ENCODE peak calls at places on chromosomes 3 and 15, in nine cellular contexts. One of them, this sample, is unnamed.

GRCh38 chr3:89697321-89697916 is 590.0 kb downstream of the EPHA3 start:
- DNase-seq in suprapubic skin: no peak
- DNase-seq in AG04450: no peak
- DNase-seq in osteoblast: no peak
- DNase-seq in endodermal cell: no peak
- DNase-seq in vagina: no peak
- DNase-seq in CD4-positive, alpha-beta T cell: no peak
- DNase-seq in cardiac muscle cell: no peak
- DNase-seq in tibial artery: no peak
- DNase-seq in this sample: no peak

GRCh38 chr3:184388164-184388935 is 8.5 kb downstream of the CHRD start:
- DNase-seq in suprapubic skin: no peak
- DNase-seq in AG04450: no peak
- DNase-seq in osteoblast: no peak
- DNase-seq in endodermal cell: no peak
- DNase-seq in vagina: no peak
- DNase-seq in CD4-positive, alpha-beta T cell: no peak
- DNase-seq in cardiac muscle cell: no peak
- DNase-seq in tibial artery: no peak
- DNase-seq in this sample: no peak

GRCh38 chr3:172707967-172708366 is 2.9 kb downstream of the NCEH1 start:
- DNase-seq in suprapubic skin: no peak
- DNase-seq in AG04450: peak; percentile 39
- DNase-seq in osteoblast: peak; percentile 89
- DNase-seq in endodermal cell: no peak
- DNase-seq in vagina: no peak
- DNase-seq in CD4-positive, alpha-beta T cell: no peak
- DNase-seq in cardiac muscle cell: peak; percentile 70
- DNase-seq in tibial artery: no peak
- DNase-seq in this sample: no peak

GRCh38 chr3:127141921-127142730 is 50.8 kb upstream of the PRR23E start:
- DNase-seq in suprapubic skin: peak; percentile 44
- DNase-seq in AG04450: no peak
- DNase-seq in osteoblast: no peak
- DNase-seq in endodermal cell: peak; percentile 67
- DNase-seq in vagina: no peak
- DNase-seq in CD4-positive, alpha-beta T cell: no peak
- DNase-seq in cardiac muscle cell: no peak
- DNase-seq in tibial artery: no peak
- DNase-seq in this sample: no peak

GRCh38 chr3:124250053-124250452 is 258.1 kb upstream of the ROPN1 start:
- DNase-seq in suprapubic skin: no peak
- DNase-seq in AG04450: no peak
- DNase-seq in osteoblast: no peak
- DNase-seq in endodermal cell: no peak
- DNase-seq in vagina: no peak
- DNase-seq in CD4-positive, alpha-beta T cell: no peak
- DNase-seq in cardiac muscle cell: no peak
- DNase-seq in tibial artery: no peak
- DNase-seq in this sample: no peak

GRCh38 chr3:139327861-139328260 is 16.0 kb upstream of the MRPS22 start:
- DNase-seq in suprapubic skin: no peak
- DNase-seq in AG04450: no peak
- DNase-seq in osteoblast: no peak
- DNase-seq in endodermal cell: no peak
- DNase-seq in vagina: no peak
- DNase-seq in CD4-positive, alpha-beta T cell: no peak
- DNase-seq in cardiac muscle cell: no peak
- DNase-seq in tibial artery: no peak
- DNase-seq in this sample: no peak

GRCh38 chr15:59276225-59277178 is 69.9 kb downstream of the LDHAL6B start:
- DNase-seq in suprapubic skin: no peak
- DNase-seq in AG04450: no peak
- DNase-seq in osteoblast: no peak
- DNase-seq in endodermal cell: no peak
- DNase-seq in vagina: no peak
- DNase-seq in CD4-positive, alpha-beta T cell: no peak
- DNase-seq in cardiac muscle cell: no peak
- DNase-seq in tibial artery: no peak
- DNase-seq in this sample: no peak

GRCh38 chr3:195900426-195901355 is 7.7 kb downstream of the TNK2 start:
- DNase-seq in suprapubic skin: peak; percentile 78
- DNase-seq in AG04450: no peak
- DNase-seq in osteoblast: peak; percentile 98
- DNase-seq in endodermal cell: no peak
- DNase-seq in vagina: no peak
- DNase-seq in CD4-positive, alpha-beta T cell: peak; percentile 51
- DNase-seq in cardiac muscle cell: peak; percentile 85
- DNase-seq in tibial artery: peak; percentile 58
- DNase-seq in this sample: no peak

GRCh38 chr3:195870442-195870841 is 37.9 kb downstream of the TNK2 start:
- DNase-seq in suprapubic skin: no peak
- DNase-seq in AG04450: no peak
- DNase-seq in osteoblast: peak; percentile 98
- DNase-seq in endodermal cell: no peak
- DNase-seq in vagina: no peak
- DNase-seq in CD4-positive, alpha-beta T cell: no peak
- DNase-seq in cardiac muscle cell: no peak
- DNase-seq in tibial artery: no peak
- DNase-seq in this sample: no peak

GRCh38 chr3:149992416-149993058 is 21.8 kb upstream of the PFN2 start:
- DNase-seq in suprapubic skin: no peak
- DNase-seq in AG04450: no peak
- DNase-seq in osteoblast: no peak
- DNase-seq in endodermal cell: peak; percentile 58
- DNase-seq in vagina: no peak
- DNase-seq in CD4-positive, alpha-beta T cell: no peak
- DNase-seq in cardiac muscle cell: no peak
- DNase-seq in tibial artery: no peak
- DNase-seq in this sample: no peak

GRCh38 chr15:36501063-36501678 is 78.3 kb upstream of the CDIN1 start:
- DNase-seq in suprapubic skin: no peak
- DNase-seq in AG04450: peak; percentile 33
- DNase-seq in osteoblast: no peak
- DNase-seq in endodermal cell: peak; percentile 69
- DNase-seq in vagina: no peak
- DNase-seq in CD4-positive, alpha-beta T cell: no peak
- DNase-seq in cardiac muscle cell: peak; percentile 85
- DNase-seq in tibial artery: no peak
- DNase-seq in this sample: no peak

GRCh38 chr15:92715753-92716152 is 60.2 kb upstream of the FAM174B start:
- DNase-seq in suprapubic skin: no peak
- DNase-seq in AG04450: no peak
- DNase-seq in osteoblast: no peak
- DNase-seq in endodermal cell: no peak
- DNase-seq in vagina: no peak
- DNase-seq in CD4-positive, alpha-beta T cell: no peak
- DNase-seq in cardiac muscle cell: peak; percentile 75
- DNase-seq in tibial artery: no peak
- DNase-seq in this sample: no peak

GRCh38 chr15:53522878-53523455 is 236.5 kb downstream of the WDR72 start:
- DNase-seq in suprapubic skin: no peak
- DNase-seq in AG04450: no peak
- DNase-seq in osteoblast: no peak
- DNase-seq in endodermal cell: no peak
- DNase-seq in vagina: no peak
- DNase-seq in CD4-positive, alpha-beta T cell: no peak
- DNase-seq in cardiac muscle cell: no peak
- DNase-seq in tibial artery: no peak
- DNase-seq in this sample: no peak

GRCh38 chr15:65374334-65374733 is 3.5 kb downstream of the IGDCC3 start:
- DNase-seq in suprapubic skin: no peak
- DNase-seq in AG04450: no peak
- DNase-seq in osteoblast: no peak
- DNase-seq in endodermal cell: no peak
- DNase-seq in vagina: no peak
- DNase-seq in CD4-positive, alpha-beta T cell: no peak
- DNase-seq in cardiac muscle cell: no peak
- DNase-seq in tibial artery: no peak
- DNase-seq in this sample: no peak

GRCh38 chr3:12253944-12254343 is 34.9 kb upstream of the PPARG start:
- DNase-seq in suprapubic skin: no peak
- DNase-seq in AG04450: no peak
- DNase-seq in osteoblast: no peak
- DNase-seq in endodermal cell: no peak
- DNase-seq in vagina: no peak
- DNase-seq in CD4-positive, alpha-beta T cell: no peak
- DNase-seq in cardiac muscle cell: no peak
- DNase-seq in tibial artery: no peak
- DNase-seq in this sample: no peak

GRCh38 chr3:1346386-1346785 is 253.6 kb downstream of the CNTN6 start:
- DNase-seq in suprapubic skin: no peak
- DNase-seq in AG04450: no peak
- DNase-seq in osteoblast: no peak
- DNase-seq in endodermal cell: no peak
- DNase-seq in vagina: no peak
- DNase-seq in CD4-positive, alpha-beta T cell: no peak
- DNase-seq in cardiac muscle cell: no peak
- DNase-seq in tibial artery: no peak
- DNase-seq in this sample: no peak

GRCh38 chr3:1350885-1351284 is 258.1 kb downstream of the CNTN6 start:
- DNase-seq in suprapubic skin: no peak
- DNase-seq in AG04450: no peak
- DNase-seq in osteoblast: no peak
- DNase-seq in endodermal cell: no peak
- DNase-seq in vagina: no peak
- DNase-seq in CD4-positive, alpha-beta T cell: no peak
- DNase-seq in cardiac muscle cell: no peak
- DNase-seq in tibial artery: no peak
- DNase-seq in this sample: no peak

GRCh38 chr3:1348547-1348946 is 255.7 kb downstream of the CNTN6 start:
- DNase-seq in suprapubic skin: no peak
- DNase-seq in AG04450: no peak
- DNase-seq in osteoblast: no peak
- DNase-seq in endodermal cell: no peak
- DNase-seq in vagina: no peak
- DNase-seq in CD4-positive, alpha-beta T cell: no peak
- DNase-seq in cardiac muscle cell: no peak
- DNase-seq in tibial artery: no peak
- DNase-seq in this sample: no peak
- TF ChIP-seq CTCF in suprapubic skin: no peak
- TF ChIP-seq CTCF in AG04450: no peak
- TF ChIP-seq CTCF in osteoblast: no peak
- TF ChIP-seq CTCF in endodermal cell: peak; percentile 70
- TF ChIP-seq CTCF in vagina: no peak
- TF ChIP-seq CTCF in CD4-positive, alpha-beta T cell: no peak
- TF ChIP-seq CTCF in cardiac muscle cell: no peak
- TF ChIP-seq CTCF in tibial artery: no peak
- TF ChIP-seq CTCF in this sample: no peak

GRCh38 chr3:21960033-21960432 is 209.0 kb upstream of the ZNF385D start:
- DNase-seq in suprapubic skin: no peak
- DNase-seq in AG04450: no peak
- DNase-seq in osteoblast: no peak
- DNase-seq in endodermal cell: no peak
- DNase-seq in vagina: no peak
- DNase-seq in CD4-positive, alpha-beta T cell: no peak
- DNase-seq in cardiac muscle cell: no peak
- DNase-seq in tibial artery: no peak
- DNase-seq in this sample: no peak

DNA sequence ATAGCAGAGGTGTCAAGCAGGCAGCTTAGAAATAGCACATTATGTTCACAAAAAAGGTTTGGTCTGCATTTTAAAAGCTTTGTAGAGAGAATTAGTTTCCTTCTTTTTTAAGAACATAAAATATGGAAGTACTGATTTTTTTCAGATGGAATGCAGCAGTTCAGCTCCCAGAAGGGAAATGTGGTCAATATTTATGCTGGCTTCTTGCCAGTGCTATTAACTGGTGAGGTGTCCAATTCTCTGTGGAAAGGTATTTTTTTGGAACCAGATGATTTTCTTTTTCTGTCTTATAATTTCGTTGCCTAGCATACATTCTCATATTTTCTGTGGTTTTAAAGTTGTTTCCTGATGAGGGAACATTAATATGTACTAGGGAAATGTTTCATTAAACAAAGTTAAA is 211.4 kb upstream of the ZNF385D start:
- DNase-seq in suprapubic skin: no peak
- DNase-seq in AG04450: no peak
- DNase-seq in osteoblast: no peak
- DNase-seq in endodermal cell: no peak
- DNase-seq in vagina: no peak
- DNase-seq in CD4-positive, alpha-beta T cell: no peak
- DNase-seq in cardiac muscle cell: peak; percentile 21
- DNase-seq in tibial artery: no peak
- DNase-seq in this sample: no peak
- TF ChIP-seq CTCF in suprapubic skin: no peak
- TF ChIP-seq CTCF in AG04450: no peak
- TF ChIP-seq CTCF in osteoblast: no peak
- TF ChIP-seq CTCF in endodermal cell: no peak
- TF ChIP-seq CTCF in vagina: no peak
- TF ChIP-seq CTCF in CD4-positive, alpha-beta T cell: no peak
- TF ChIP-seq CTCF in cardiac muscle cell: no peak
- TF ChIP-seq CTCF in tibial artery: no peak
- TF ChIP-seq CTCF in this sample: no peak

DNA sequence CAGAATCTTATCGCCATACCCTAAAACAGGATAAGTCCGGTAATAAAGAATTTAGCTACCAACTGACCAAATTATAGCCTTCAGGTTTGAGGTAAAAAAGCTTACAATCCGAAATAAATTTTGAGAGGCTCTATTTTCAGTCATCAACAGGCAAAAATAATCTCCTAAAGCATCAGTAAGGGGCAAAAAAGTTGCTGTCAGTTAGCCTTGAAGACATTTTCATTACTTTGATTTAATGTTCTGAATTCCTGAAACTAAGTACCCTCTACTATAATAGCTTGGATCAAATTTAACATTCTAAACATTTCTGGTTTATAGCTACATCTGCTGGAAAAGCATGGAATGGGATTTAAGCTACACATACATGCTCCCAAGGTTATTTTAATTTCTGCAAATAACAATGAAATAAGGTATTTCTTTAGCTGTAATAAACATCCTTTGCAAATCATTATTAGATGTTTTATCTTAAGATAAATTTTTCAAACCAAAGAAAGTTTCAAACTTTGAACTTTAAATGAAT is 245.5 kb downstream of the ULK4 start:
- DNase-seq in suprapubic skin: no peak
- DNase-seq in AG04450: peak; percentile 3
- DNase-seq in osteoblast: no peak
- DNase-seq in endodermal cell: no peak
- DNase-seq in vagina: no peak
- DNase-seq in CD4-positive, alpha-beta T cell: no peak
- DNase-seq in cardiac muscle cell: peak; percentile 44
- DNase-seq in tibial artery: no peak
- DNase-seq in this sample: no peak
- TF ChIP-seq CTCF in suprapubic skin: no peak
- TF ChIP-seq CTCF in AG04450: peak; percentile 70
- TF ChIP-seq CTCF in osteoblast: peak; percentile 72
- TF ChIP-seq CTCF in endodermal cell: no peak
- TF ChIP-seq CTCF in vagina: peak; percentile 35
- TF ChIP-seq CTCF in CD4-positive, alpha-beta T cell: no peak
- TF ChIP-seq CTCF in cardiac muscle cell: peak; percentile 51
- TF ChIP-seq CTCF in tibial artery: peak; percentile 32
- TF ChIP-seq CTCF in this sample: peak; percentile 27

DNA sequence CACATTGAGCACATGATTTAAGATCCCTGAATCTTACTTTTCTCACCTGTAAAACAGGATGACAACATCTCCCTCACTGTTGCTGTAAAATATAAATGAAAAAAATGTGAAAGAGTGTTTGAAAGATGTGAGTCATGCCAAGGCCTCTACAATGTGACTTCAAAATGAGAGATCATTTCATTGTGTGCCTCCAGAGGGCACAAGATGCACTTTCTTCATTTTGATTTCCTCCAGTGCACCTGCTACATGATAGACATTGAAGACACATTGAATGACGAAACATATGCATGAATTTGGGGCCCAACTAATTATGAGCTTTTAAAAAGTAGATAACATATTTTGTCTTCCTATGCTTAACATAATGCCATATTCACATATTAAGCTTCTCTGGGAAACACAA is 170.3 kb downstream of the MOBP start:
- DNase-seq in suprapubic skin: no peak
- DNase-seq in AG04450: no peak
- DNase-seq in osteoblast: no peak
- DNase-seq in endodermal cell: no peak
- DNase-seq in vagina: no peak
- DNase-seq in CD4-positive, alpha-beta T cell: no peak
- DNase-seq in cardiac muscle cell: peak; percentile 32
- DNase-seq in tibial artery: no peak
- DNase-seq in this sample: no peak
- TF ChIP-seq CTCF in suprapubic skin: no peak
- TF ChIP-seq CTCF in AG04450: peak; percentile 35
- TF ChIP-seq CTCF in osteoblast: peak; percentile 59
- TF ChIP-seq CTCF in endodermal cell: peak; percentile 61
- TF ChIP-seq CTCF in vagina: no peak
- TF ChIP-seq CTCF in CD4-positive, alpha-beta T cell: no peak
- TF ChIP-seq CTCF in cardiac muscle cell: peak; percentile 32
- TF ChIP-seq CTCF in tibial artery: no peak
- TF ChIP-seq CTCF in this sample: peak; percentile 19

This sample was measured in D721Med.